ENCODE peak calls at places on chromosomes 5 and 9, in six cellular contexts. A, T, C, I, W and M are unnamed samples.

GRCh38 chr9:115000217-115000639 is 69.8 kb upstream of the TNFSF8 start:
- DNase-seq in A (no peak), T (no peak), C (no peak), I (no peak), W (no peak), M (no peak)

GRCh38 chr5:143064207-143064606 is 294.0 kb downstream of the ARHGAP26 start:
- DNase-seq in A (no peak), T (no peak), C (no peak), I (no peak), W (peak; percentile 57), M (peak; percentile 34)

GRCh38 chr5:80399553-80400239 is 8.2 kb upstream of the ZFYVE16 start:
- DNase-seq in A (no peak), T (no peak), C (no peak), I (no peak), W (peak; percentile 73), M (peak; percentile 42)

GRCh38 chr9:70865471-70865870 is 255.9 kb downstream of the TRPM3 start:
- DNase-seq in A (no peak), T (no peak), C (no peak), I (no peak), W (no peak), M (no peak)

GRCh38 chr5:65791721-65792698 is 70.0 kb downstream of the NLN start:
- DNase-seq in A (no peak), T (no peak), C (no peak), I (no peak), W (no peak), M (no peak)

GRCh38 chr5:5711112-5711511 is 288.6 kb downstream of the ICE1 start:
- DNase-seq in A (no peak), T (no peak), C (no peak), I (peak; percentile 86), W (no peak), M (no peak)

GRCh38 chr9:136510561-136510960 is 27.7 kb upstream of the SEC16A start:
- DNase-seq in A (no peak), T (no peak), C (no peak), I (no peak), W (no peak), M (no peak)

GRCh38 chr9:125409217-125409636 is 147.6 kb downstream of the GAPVD1 start:
- DNase-seq in A (no peak), T (no peak), C (no peak), I (no peak), W (no peak), M (no peak)

GRCh38 chr9:92706218-92706940 is 36.4 kb upstream of the IPPK start:
- DNase-seq in A (peak; percentile 44), T (no peak), C (no peak), I (no peak), W (no peak), M (peak; percentile 38)

GRCh38 chr5:1983919-1984695 is 101.4 kb upstream of the IRX4 start:
- DNase-seq in A (no peak), T (no peak), C (no peak), I (no peak), W (no peak), M (no peak)

GRCh38 chr9:126474201-126474765 is 139.4 kb upstream of the LMX1B start:
- DNase-seq in A (peak; percentile 3), T (no peak), C (no peak), I (no peak), W (peak; percentile 56), M (peak; percentile 69)

GRCh38 chr5:115267617-115268016 is 4.9 kb upstream of the PGGT1B start:
- DNase-seq in A (peak; percentile 38), T (no peak), C (no peak), I (no peak), W (peak; percentile 83), M (peak; percentile 74)

GRCh38 chr9:95773061-95773433 is 102.4 kb upstream of the ERCC6L2 start:
- DNase-seq in A (no peak), T (no peak), C (no peak), I (no peak), W (peak; percentile 61), M (peak; percentile 8)

GRCh38 chr9:107188376-107188775 is 94.7 kb upstream of the RAD23B start:
- DNase-seq in A (no peak), T (no peak), C (no peak), I (no peak), W (no peak), M (no peak)

GRCh38 chr5:170028124-170028523 is 47.8 kb upstream of the INSYN2B start:
- DNase-seq in A (no peak), T (no peak), C (no peak), I (no peak), W (no peak), M (no peak)

GRCh38 chr5:149855371-149855770 is 89.2 kb downstream of the PDE6A start:
- DNase-seq in A (no peak), T (no peak), C (no peak), I (no peak), W (peak; percentile 17), M (no peak)

GRCh38 chr5:1337490-1338195 is 7.3 kb downstream of the CLPTM1L start:
- DNase-seq in A (no peak), T (no peak), C (no peak), I (no peak), W (no peak), M (no peak)

GRCh38 chr5:41636605-41637004 is 126.2 kb upstream of the PLCXD3 start:
- DNase-seq in A (peak; percentile 25), T (no peak), C (no peak), I (no peak), W (peak; percentile 28), M (peak; percentile 13)

GRCh38 chr5:77944757-77945340 is 168.7 kb upstream of the TBCA start:
- DNase-seq in A (no peak), T (no peak), C (no peak), I (no peak), W (no peak), M (no peak)

GRCh38 chr5:96807099-96807654 is 568 bp downstream of the ERAP1 start:
- DNase-seq in A (peak; percentile 75), T (no peak), C (no peak), I (peak; percentile 78), W (peak; percentile 53), M (peak; percentile 73)

GRCh38 chr9:110186254-110186653 is 21.7 kb downstream of the C9orf152 start:
- DNase-seq in A (no peak), T (no peak), C (no peak), I (no peak), W (peak; percentile 20), M (no peak)